ENCODE peak calls at places on chromosomes 6 and 20, in nine cellular contexts. R is psoas muscle, Y is body of pancreas, J is epithelial cell of esophagus, O is brain microvascular endothelial cell, A is neural progenitor cell, V is GM20000, I is fibroblast of pulmonary artery, Q is foreskin fibroblast. T is an unnamed sample.

GRCh38 chr6:111952326-111952725 is 79.1 kb upstream of the FYN start:
- DNase-seq in R (no peak), Y (no peak), J (peak), O (no peak), A (peak), V (no peak), I (no peak), Q (no peak), T (no peak)

GRCh38 chr6:136236491-136237293 is 13.4 kb downstream of the MTFR2 start:
- DNase-seq in R (no peak), Y (no peak), J (no peak), O (no peak), A (peak), V (no peak), I (no peak), Q (no peak), T (no peak)

GRCh38 chr20:34199183-34199582 is 42.0 kb upstream of the ASIP start:
- DNase-seq in R (no peak), Y (no peak), J (no peak), O (no peak), A (no peak), V (no peak), I (no peak), Q (no peak), T (no peak)

GRCh38 chr6:7624781-7625710 is 35.0 kb downstream of the SNRNP48 start:
- DNase-seq in R (no peak), Y (no peak), J (peak), O (no peak), A (peak), V (no peak), I (no peak), Q (no peak), T (no peak)

GRCh38 chr20:58847483-58847882 is 3.2 kb downstream of the GNAS-AS1 start:
- DNase-seq in R (no peak), Y (no peak), J (no peak), O (no peak), A (no peak), V (no peak), I (no peak), Q (no peak), T (no peak)

GRCh38 chr6:11798538-11798937 is 19.9 kb upstream of the ADTRP start:
- DNase-seq in R (no peak), Y (no peak), J (no peak), O (no peak), A (no peak), V (no peak), I (no peak), Q (no peak), T (no peak)

GRCh38 chr6:158867381-158868121 is 48.4 kb upstream of the EZR start:
- DNase-seq in R (no peak), Y (peak), J (peak), O (no peak), A (no peak), V (no peak), I (no peak), Q (no peak), T (no peak)

GRCh38 chr6:72554761-72555221 is 67.1 kb upstream of the KCNQ5 start:
- DNase-seq in R (no peak), Y (no peak), J (peak), O (peak), A (no peak), V (no peak), I (peak), Q (no peak), T (no peak)

GRCh38 chr20:63711085-63711645 is 3.3 kb downstream of the ZGPAT start:
- DNase-seq in R (no peak), Y (no peak), J (no peak), O (no peak), A (no peak), V (no peak), I (no peak), Q (no peak), T (no peak)

GRCh38 chr6:31227143-31227542 is 44.7 kb downstream of the HLA-C start:
- DNase-seq in R (no peak), Y (no peak), J (no peak), O (no peak), A (no peak), V (no peak), I (peak), Q (no peak), T (no peak)

GRCh38 chr6:127298475-127298874 is 31.8 kb downstream of the RNF146 start:
- DNase-seq in R (no peak), Y (no peak), J (peak), O (no peak), A (no peak), V (no peak), I (peak), Q (no peak), T (no peak)

DNA sequence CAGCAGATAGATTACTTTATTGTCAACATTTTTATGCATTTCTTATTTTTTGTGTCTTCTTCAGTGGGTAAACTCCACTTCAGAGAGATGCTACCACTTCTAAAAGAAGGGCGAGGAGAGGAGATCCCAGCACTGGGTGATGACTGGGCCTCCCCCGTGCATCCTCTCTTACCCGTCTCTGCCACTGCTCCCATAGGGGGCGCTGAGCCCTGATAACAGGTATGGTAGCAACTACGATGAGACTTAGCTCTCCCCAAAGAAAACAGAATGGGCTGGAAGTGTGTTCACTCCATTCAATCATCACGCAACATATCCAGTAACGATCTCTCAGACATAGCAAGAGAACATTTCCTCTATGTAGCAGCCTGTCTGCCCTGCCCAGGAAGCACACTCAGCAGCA is 533.3 kb upstream of the CDH4 start:
- DNase-seq in R (no peak), Y (no peak), J (no peak), O (no peak), A (peak), V (no peak), I (no peak), Q (no peak), T (no peak)
- TF ChIP-seq CTCF in R (no peak), Y (no peak), J (no peak), O (peak), A (peak), V (no peak), I (no peak), Q (no peak), T (no peak)

GRCh38 chr6:45586216-45587171 is 208.8 kb upstream of the SUPT3H start:
- DNase-seq in R (no peak), Y (no peak), J (peak), O (no peak), A (peak), V (no peak), I (no peak), Q (no peak), T (no peak)
- TF ChIP-seq CTCF in R (no peak), Y (no peak), J (no peak), O (no peak), A (no peak), V (no peak), I (no peak), Q (no peak), T (no peak)

DNA sequence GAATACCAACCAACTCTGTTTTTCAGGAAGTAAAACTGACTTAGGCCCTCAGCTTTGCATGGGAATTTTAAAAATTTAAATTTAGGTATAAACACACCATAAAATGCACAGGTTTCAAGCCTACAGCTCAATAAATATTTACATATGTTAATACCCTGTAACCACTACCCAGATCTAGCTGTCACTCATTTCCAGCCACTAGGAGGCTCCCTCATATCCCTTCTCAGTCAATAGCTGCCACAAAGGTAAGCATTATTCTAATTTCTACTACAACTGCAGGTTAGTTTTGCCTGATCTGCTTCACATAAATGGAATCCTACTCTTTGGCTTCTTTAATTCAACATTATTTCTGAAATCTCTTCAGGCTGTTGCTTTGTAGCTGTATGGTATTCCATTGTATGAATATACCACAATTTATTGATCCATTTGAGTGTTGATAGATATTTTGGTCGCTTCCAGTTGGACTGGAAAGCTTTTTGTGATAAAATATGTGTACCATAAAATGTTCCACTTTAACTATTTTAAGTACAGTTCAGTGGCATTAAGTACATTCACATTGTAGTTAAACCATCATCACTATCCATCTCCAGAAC is 32.5 kb upstream of the MEI4 start:
- DNase-seq in R (no peak), Y (peak), J (peak), O (peak), A (peak), V (no peak), I (peak), Q (no peak), T (no peak)
- TF ChIP-seq CTCF in R (no peak), Y (peak), J (peak), O (peak), A (peak), V (no peak), I (peak), Q (no peak), T (no peak)

GRCh38 chr6:121222656-121223055 is 111.6 kb downstream of the TBC1D32 start:
- DNase-seq in R (no peak), Y (no peak), J (peak), O (peak), A (no peak), V (no peak), I (peak), Q (peak), T (peak)
- TF ChIP-seq CTCF in R (no peak), Y (no peak), J (no peak), O (peak), A (peak), V (no peak), I (peak), Q (no peak), T (peak)